ENCODE peak calls at places on chromosomes 13 and 19, in five cellular contexts. N is BE2C, E is cardiac muscle cell, J is Calu3, O is bronchial epithelial cell. T is an unnamed sample.

GRCh38 chr19:41696402-41697197 is 8.5 kb upstream of the CEACAM7 start:
- DNase-seq in N (no peak), E (no peak), J (peak; percentile 46), O (no peak), T (no peak)

GRCh38 chr19:30073152-30074000 is 131.3 kb downstream of the URI1 start:
- DNase-seq in N (no peak), E (no peak), J (no peak), O (no peak), T (peak; percentile 8)

GRCh38 chr19:38277549-38277948 is 13.2 kb downstream of the SPINT2 start:
- DNase-seq in N (no peak), E (no peak), J (peak; percentile 29), O (peak; percentile 90), T (no peak)

GRCh38 chr19:41753159-41753558 is 2.2 kb upstream of the CEACAM6 start:
- DNase-seq in N (peak; percentile 71), E (no peak), J (peak; percentile 89), O (peak; percentile 36), T (peak; percentile 75)

GRCh38 chr13:77062097-77062496 is 35.1 kb upstream of the FBXL3 start:
- DNase-seq in N (no peak), E (no peak), J (no peak), O (no peak), T (no peak)

GRCh38 chr13:107574517-107575215 is 640.7 kb downstream of the LIG4 start:
- DNase-seq in N (no peak), E (no peak), J (no peak), O (no peak), T (no peak)

GRCh38 chr13:62643007-62643483 is 1227.4 kb upstream of the PCDH20 start:
- DNase-seq in N (no peak), E (no peak), J (peak; percentile 49), O (peak; percentile 19), T (no peak)

GRCh38 chr19:13804830-13805683 is 9.8 kb downstream of the ZSWIM4 start:
- DNase-seq in N (peak; percentile 70), E (peak; percentile 40), J (no peak), O (no peak), T (peak; percentile 62)

GRCh38 chr13:46893820-46894533 is 2.9 kb downstream of the HTR2A start:
- DNase-seq in N (peak; percentile 76), E (peak; percentile 79), J (peak; percentile 68), O (no peak), T (peak; percentile 85)

GRCh38 chr13:73074101-73074500 is 15.3 kb downstream of the KLF5 start:
- DNase-seq in N (no peak), E (no peak), J (no peak), O (no peak), T (no peak)

GRCh38 chr19:35509018-35509652 is 4.3 kb downstream of the DMKN start:
- DNase-seq in N (no peak), E (peak; percentile 63), J (peak; percentile 83), O (peak; percentile 79), T (no peak)

GRCh38 chr19:45331411-45331810 is 8.7 kb upstream of the CKM start:
- DNase-seq in N (no peak), E (no peak), J (no peak), O (no peak), T (no peak)

GRCh38 chr13:51025245-51025872 is 85.7 kb downstream of the C13orf42 start:
- DNase-seq in N (no peak), E (no peak), J (no peak), O (no peak), T (no peak)

GRCh38 chr13:63449549-63449948 is 2033.9 kb upstream of the PCDH20 start:
- DNase-seq in N (no peak), E (no peak), J (no peak), O (no peak), T (no peak)

GRCh38 chr19:14006766-14007562 is 844 bp upstream of the RFX1 start:
- DNase-seq in N (peak; percentile 86), E (no peak), J (peak; percentile 77), O (no peak), T (peak; percentile 93)

GRCh38 chr13:113458218-113459065 is 5.2 kb upstream of the ADPRHL1 start:
- DNase-seq in N (peak; percentile 83), E (peak; percentile 56), J (no peak), O (no peak), T (peak; percentile 65)
- TF ChIP-seq CTCF in N (peak; percentile 80), E (peak; percentile 40), J (no peak), O (peak; percentile 39), T (peak; percentile 60)

GRCh38 chr13:71754407-71754974 is 112.5 kb downstream of the DACH1 start:
- DNase-seq in N (no peak), E (no peak), J (no peak), O (no peak), T (no peak)
- TF ChIP-seq CTCF in N (peak; percentile 42), E (no peak), J (no peak), O (no peak), T (peak; percentile 57)

GRCh38 chr19:48899781-48900476 is at the start of gene NUCB1:
- DNase-seq in N (peak; percentile 99), E (peak; percentile 100), J (peak; percentile 99), O (peak; percentile 94), T (peak; percentile 100)
- TF ChIP-seq CTCF in N (peak; percentile 33), E (peak; percentile 32), J (no peak), O (peak; percentile 15), T (no peak)

GRCh38 chr13:42083138-42083770 is 34.8 kb downstream of the DGKH start:
- DNase-seq in N (no peak), E (no peak), J (no peak), O (no peak), T (no peak)

GRCh38 chr13:42075517-42075916 is 27.1 kb downstream of the DGKH start:
- DNase-seq in N (no peak), E (no peak), J (no peak), O (peak; percentile 3), T (no peak)

GRCh38 chr13:42073683-42074082 is 25.2 kb downstream of the DGKH start:
- DNase-seq in N (no peak), E (no peak), J (no peak), O (no peak), T (no peak)

GRCh38 chr13:42076309-42076713 is 27.9 kb downstream of the DGKH start:
- DNase-seq in N (no peak), E (no peak), J (no peak), O (no peak), T (no peak)

GRCh38 chr13:42078113-42078769 is 29.8 kb downstream of the DGKH start:
- DNase-seq in N (no peak), E (peak; percentile 59), J (no peak), O (no peak), T (no peak)
- TF ChIP-seq CTCF in N (no peak), E (no peak), J (no peak), O (no peak), T (no peak)

GRCh38 chr19:7377196-7377595 is 28.5 kb downstream of the ARHGEF18 start:
- DNase-seq in N (no peak), E (no peak), J (no peak), O (no peak), T (no peak)
- TF ChIP-seq CTCF in N (no peak), E (no peak), J (no peak), O (no peak), T (no peak)